ENCODE peak calls at places on chromosome 2, in four cellular contexts. One of them, this sample, is unnamed. For H3K36me3, the result is how much of the 10 kb centered on the place peaks cover.

GRCh38 chr2:149738771-149739170 is 151.2 kb upstream of the MMADHC start:
- DNase-seq in heart right ventricle: no peak
- DNase-seq in ovary: no peak
- DNase-seq in prostate gland: no peak
- DNase-seq in this sample: no peak

GRCh38 chr2:195105581-195105980 is 551.4 kb upstream of the SLC39A10 start:
- DNase-seq in heart right ventricle: no peak
- DNase-seq in ovary: no peak
- DNase-seq in prostate gland: no peak
- DNase-seq in this sample: no peak

GRCh38 chr2:236871500-236872001 is 214.1 kb upstream of the COPS8 start:
- DNase-seq in heart right ventricle: no peak
- DNase-seq in ovary: no peak
- DNase-seq in prostate gland: no peak
- DNase-seq in this sample: peak

GRCh38 chr2:128781888-128782385 is 463.3 kb upstream of the HS6ST1 start:
- DNase-seq in heart right ventricle: no peak
- DNase-seq in ovary: no peak
- DNase-seq in prostate gland: no peak
- DNase-seq in this sample: no peak

GRCh38 chr2:18924905-18925691 is 335.7 kb upstream of the NT5C1B start:
- DNase-seq in heart right ventricle: no peak
- DNase-seq in ovary: no peak
- DNase-seq in prostate gland: no peak
- DNase-seq in this sample: no peak

GRCh38 chr2:1594281-1595171 is 149.8 kb downstream of the PXDN start:
- DNase-seq in heart right ventricle: no peak
- DNase-seq in ovary: no peak
- DNase-seq in prostate gland: no peak
- DNase-seq in this sample: no peak

GRCh38 chr2:132424526-132425121 is 8.0 kb downstream of the GPR39 start:
- DNase-seq in heart right ventricle: no peak
- DNase-seq in ovary: no peak
- DNase-seq in prostate gland: no peak
- DNase-seq in this sample: no peak

GRCh38 chr2:114068438-114068837 is 178.5 kb downstream of the ACTR3 start:
- DNase-seq in heart right ventricle: no peak
- DNase-seq in ovary: no peak
- DNase-seq in prostate gland: no peak
- DNase-seq in this sample: no peak

GRCh38 chr2:120013569-120014223 is 819 bp downstream of the EPB41L5 start:
- DNase-seq in heart right ventricle: peak
- DNase-seq in ovary: no peak
- DNase-seq in prostate gland: peak
- DNase-seq in this sample: peak

GRCh38 chr2:201656102-201656501 is 12.8 kb upstream of the TMEM237 start:
- DNase-seq in heart right ventricle: no peak
- DNase-seq in ovary: no peak
- DNase-seq in prostate gland: no peak
- DNase-seq in this sample: no peak

GRCh38 chr2:175890636-175891242 is 111.3 kb downstream of the LNPK start:
- DNase-seq in heart right ventricle: no peak
- DNase-seq in ovary: no peak
- DNase-seq in prostate gland: no peak
- DNase-seq in this sample: no peak

GRCh38 chr2:262117-262516 is 1.7 kb downstream of the SH3YL1 start:
- DNase-seq in heart right ventricle: no peak
- DNase-seq in ovary: no peak
- DNase-seq in prostate gland: no peak
- DNase-seq in this sample: no peak

GRCh38 chr2:203861197-203861596 is 6.4 kb upstream of the CTLA4 start:
- DNase-seq in heart right ventricle: no peak
- DNase-seq in ovary: no peak
- DNase-seq in prostate gland: no peak
- DNase-seq in this sample: no peak

GRCh38 chr2:158667969-158668368 is 127.1 kb upstream of the DAPL1 start:
- DNase-seq in heart right ventricle: no peak
- DNase-seq in ovary: no peak
- DNase-seq in prostate gland: no peak
- DNase-seq in this sample: no peak

GRCh38 chr2:190528521-190529001 is 6.0 kb downstream of the NEMP2 start:
- DNase-seq in heart right ventricle: no peak
- DNase-seq in ovary: no peak
- DNase-seq in prostate gland: no peak
- DNase-seq in this sample: no peak

GRCh38 chr2:216956820-216957493 is 97.1 kb upstream of the TNP1 start:
- DNase-seq in heart right ventricle: no peak
- DNase-seq in ovary: no peak
- DNase-seq in prostate gland: no peak
- DNase-seq in this sample: peak

GRCh38 chr2:229090231-229090630 is 180.9 kb downstream of the PID1 start:
- DNase-seq in heart right ventricle: no peak
- DNase-seq in ovary: no peak
- DNase-seq in prostate gland: no peak
- DNase-seq in this sample: no peak

GRCh38 chr2:208279236-208279635 is 13.2 kb downstream of the PIKFYVE start:
- DNase-seq in heart right ventricle: no peak
- DNase-seq in ovary: no peak
- DNase-seq in prostate gland: no peak
- DNase-seq in this sample: no peak

GRCh38 chr2:64349143-64349530 is 104.8 kb upstream of the LGALSL start:
- DNase-seq in heart right ventricle: no peak
- DNase-seq in ovary: no peak
- DNase-seq in prostate gland: no peak
- DNase-seq in this sample: no peak

GRCh38 chr2:240602266-240603050 is 15.9 kb downstream of the CAPN10 start:
- DNase-seq in heart right ventricle: no peak
- DNase-seq in ovary: no peak
- DNase-seq in prostate gland: no peak
- DNase-seq in this sample: peak

GRCh38 chr2:164952057-164952702 is 3.1 kb downstream of the SLC38A11 start:
- DNase-seq in heart right ventricle: no peak
- DNase-seq in ovary: no peak
- DNase-seq in prostate gland: no peak
- DNase-seq in this sample: no peak

GRCh38 chr2:181447040-181447439 is 10.1 kb upstream of the ITGA4 start:
- DNase-seq in heart right ventricle: no peak
- DNase-seq in ovary: no peak
- DNase-seq in prostate gland: no peak
- DNase-seq in this sample: no peak
- TF ChIP-seq CTCF in heart right ventricle: no peak
- TF ChIP-seq CTCF in ovary: no peak
- TF ChIP-seq CTCF in prostate gland: no peak
- TF ChIP-seq CTCF in this sample: no peak

GRCh38 chr2:11123001-11123809 is 32.1 kb upstream of the SLC66A3 start:
- DNase-seq in heart right ventricle: no peak
- DNase-seq in ovary: no peak
- DNase-seq in prostate gland: no peak
- DNase-seq in this sample: no peak
- H3K27ac ChIP-seq in heart right ventricle: no peak
- H3K27ac ChIP-seq in ovary: no peak
- H3K27ac ChIP-seq in prostate gland: no peak
- H3K27ac ChIP-seq in this sample: no peak

GRCh38 chr2:227035678-227036077 is 128.3 kb downstream of the COL4A4 start:
- DNase-seq in heart right ventricle: no peak
- DNase-seq in ovary: no peak
- DNase-seq in prostate gland: no peak
- DNase-seq in this sample: no peak

GRCh38 chr2:227031379-227031778 is 132.6 kb downstream of the COL4A4 start:
- DNase-seq in heart right ventricle: no peak
- DNase-seq in ovary: no peak
- DNase-seq in prostate gland: no peak
- DNase-seq in this sample: no peak

GRCh38 chr2:227038550-227039189 is 125.3 kb downstream of the COL4A4 start:
- DNase-seq in heart right ventricle: no peak
- DNase-seq in ovary: no peak
- DNase-seq in prostate gland: no peak
- DNase-seq in this sample: no peak

GRCh38 chr2:227033471-227034148 is 130.4 kb downstream of the COL4A4 start:
- DNase-seq in heart right ventricle: peak
- DNase-seq in ovary: no peak
- DNase-seq in prostate gland: peak
- DNase-seq in this sample: no peak

GRCh38 chr2:227036527-227036926 is 127.5 kb downstream of the COL4A4 start:
- DNase-seq in heart right ventricle: no peak
- DNase-seq in ovary: no peak
- DNase-seq in prostate gland: no peak
- DNase-seq in this sample: no peak
- H3K36me3 ChIP-seq in heart right ventricle: under half
- H3K36me3 ChIP-seq in ovary: under half
- H3K36me3 ChIP-seq in prostate gland: under half
- H3K36me3 ChIP-seq in this sample: half or more

GRCh38 chr2:235643680-235644117 is 149.9 kb downstream of the AGAP1 start:
- DNase-seq in heart right ventricle: no peak
- DNase-seq in ovary: no peak
- DNase-seq in prostate gland: no peak
- DNase-seq in this sample: no peak
- TF ChIP-seq CTCF in heart right ventricle: no peak
- TF ChIP-seq CTCF in ovary: no peak
- TF ChIP-seq CTCF in prostate gland: no peak
- TF ChIP-seq CTCF in this sample: no peak

DNA sequence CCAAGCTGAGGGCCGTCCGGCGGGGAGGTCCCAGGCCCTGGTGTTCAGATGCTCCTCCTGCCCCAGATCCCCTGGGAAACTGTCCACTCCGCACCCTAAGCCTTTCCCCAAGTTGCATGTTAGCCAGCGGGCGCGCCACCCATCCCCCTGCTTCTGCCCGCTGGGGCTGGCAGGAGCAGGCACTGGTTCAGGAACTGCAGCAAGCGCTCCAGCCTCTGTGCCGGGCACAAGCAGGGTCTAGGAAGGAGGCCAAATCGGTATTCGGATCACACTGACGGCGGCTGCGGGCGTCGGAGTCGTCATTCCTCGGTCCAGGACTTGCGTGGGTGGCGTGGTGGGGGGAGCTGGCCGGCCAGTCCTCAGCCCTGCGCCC is 53.7 kb downstream of the FAM168B start:
- DNase-seq in heart right ventricle: no peak
- DNase-seq in ovary: no peak
- DNase-seq in prostate gland: no peak
- DNase-seq in this sample: no peak
- H3K27ac ChIP-seq in heart right ventricle: no peak
- H3K27ac ChIP-seq in ovary: no peak
- H3K27ac ChIP-seq in prostate gland: no peak
- H3K27ac ChIP-seq in this sample: no peak

GRCh38 chr2:9441556-9441955 is 18.1 kb downstream of the CPSF3 start:
- DNase-seq in heart right ventricle: no peak
- DNase-seq in ovary: no peak
- DNase-seq in prostate gland: no peak
- DNase-seq in this sample: no peak
- H3K36me3 ChIP-seq in heart right ventricle: under half
- H3K36me3 ChIP-seq in ovary: under half
- H3K36me3 ChIP-seq in prostate gland: under half
- H3K36me3 ChIP-seq in this sample: under half

DNA sequence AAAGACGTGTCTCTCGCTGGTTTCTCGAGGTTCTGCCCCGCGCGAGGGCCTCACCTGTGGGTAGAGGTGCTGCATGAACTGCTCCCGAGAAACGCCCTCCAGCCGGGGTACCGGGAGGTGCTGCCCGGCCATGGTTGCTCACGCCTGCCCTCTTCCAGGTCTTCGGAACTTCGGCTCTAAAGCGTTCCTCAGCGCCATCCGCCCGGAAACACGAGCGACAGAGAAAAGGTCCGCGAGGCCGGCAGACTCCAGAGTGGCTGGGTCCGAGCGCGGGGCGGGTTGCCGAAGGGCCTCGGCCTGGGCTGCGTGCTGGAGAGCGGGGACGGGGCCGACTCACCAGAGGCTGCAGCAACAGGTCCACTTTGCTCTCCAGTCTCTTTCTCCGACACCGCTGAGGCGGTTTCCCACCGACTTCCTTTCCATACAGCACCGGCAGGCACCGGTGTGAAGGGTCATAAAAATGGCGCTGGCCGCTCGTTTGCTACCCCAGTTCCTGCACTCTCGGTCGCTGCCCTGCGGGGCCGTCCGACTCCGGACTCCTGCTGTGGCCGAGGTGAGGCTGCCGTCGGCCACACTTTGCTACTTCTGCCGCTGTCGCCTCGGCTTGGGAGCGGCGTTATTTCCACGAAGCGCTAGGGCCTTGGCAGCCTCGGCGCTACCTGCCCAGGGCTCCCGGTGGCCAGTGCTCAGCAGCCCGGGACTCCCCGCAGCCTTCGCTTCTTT is at the start of the genes MAIP1 and TYW5:
- DNase-seq in heart right ventricle: peak
- DNase-seq in ovary: peak
- DNase-seq in prostate gland: peak
- DNase-seq in this sample: peak
- TF ChIP-seq CTCF in heart right ventricle: no peak
- TF ChIP-seq CTCF in ovary: no peak
- TF ChIP-seq CTCF in prostate gland: no peak
- TF ChIP-seq CTCF in this sample: peak

GRCh38 chr2:78541088-78541450 is 484.4 kb upstream of the REG3G start:
- DNase-seq in heart right ventricle: no peak
- DNase-seq in ovary: no peak
- DNase-seq in prostate gland: no peak
- DNase-seq in this sample: no peak

GRCh38 chr2:78546843-78547242 is 478.7 kb upstream of the REG3G start:
- DNase-seq in heart right ventricle: no peak
- DNase-seq in ovary: no peak
- DNase-seq in prostate gland: no peak
- DNase-seq in this sample: peak

GRCh38 chr2:78540255-78540654 is 485.2 kb upstream of the REG3G start:
- DNase-seq in heart right ventricle: no peak
- DNase-seq in ovary: no peak
- DNase-seq in prostate gland: no peak
- DNase-seq in this sample: no peak

DNA sequence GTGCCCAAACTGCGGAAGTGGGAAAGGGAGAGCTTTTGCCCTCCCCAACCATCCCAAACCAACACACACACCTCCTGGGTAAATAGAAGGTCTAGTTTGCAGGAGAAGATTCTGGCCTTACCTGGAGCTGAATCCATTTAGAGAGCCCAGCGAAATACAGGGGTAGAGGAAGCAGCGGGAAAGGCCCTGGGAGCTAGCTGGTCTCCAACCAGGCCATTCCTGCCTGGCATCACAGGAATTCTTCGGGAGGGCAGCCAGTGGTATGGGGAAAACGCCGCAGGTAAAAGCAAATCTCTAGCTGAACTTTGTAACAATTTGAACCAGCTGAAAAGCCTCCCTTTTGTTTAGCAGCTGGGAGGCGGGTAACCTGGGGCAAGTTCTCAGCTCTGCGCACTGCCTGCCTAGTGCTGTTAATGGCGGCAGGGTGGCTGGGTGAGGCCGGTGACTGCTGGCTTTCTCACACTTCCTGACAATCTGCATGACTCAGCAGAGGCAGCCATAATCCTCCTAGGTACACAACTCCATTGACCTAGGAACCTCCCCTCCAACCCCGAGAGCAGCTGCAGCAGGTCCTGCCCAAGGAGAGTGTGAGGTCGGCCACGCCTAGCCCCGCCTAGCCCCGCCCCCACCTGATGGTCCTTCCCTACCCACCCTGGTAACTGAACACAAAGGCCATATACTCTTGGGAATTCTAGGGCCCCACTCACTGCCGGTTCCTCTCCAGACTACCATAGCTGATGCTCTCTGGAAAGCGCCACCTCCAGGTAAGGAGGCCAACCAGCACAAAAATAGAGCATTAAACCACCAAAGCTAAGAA is 483.8 kb upstream of the REG3G start:
- DNase-seq in heart right ventricle: no peak
- DNase-seq in ovary: no peak
- DNase-seq in prostate gland: no peak
- DNase-seq in this sample: no peak
- H3K27ac ChIP-seq in heart right ventricle: no peak
- H3K27ac ChIP-seq in ovary: no peak
- H3K27ac ChIP-seq in prostate gland: no peak
- H3K27ac ChIP-seq in this sample: no peak